ENCODE peak calls at places on chromosome 19, in nine cellular contexts. M, F, E, Y, C, P, Q, N and K are unnamed samples.

GRCh38 chr19:40388486-40388885 is 1.5 kb downstream of the HIPK4 start:
- DNase-seq in C (no peak), M (no peak), Q (no peak), P (no peak), N (no peak), Y (no peak), E (no peak), F (no peak), K (no peak)

GRCh38 chr19:33219261-33219812 is 6.3 kb downstream of the SLC7A10 start:
- DNase-seq in Y (no peak), M (peak), C (peak), N (no peak), F (no peak), Q (no peak), E (no peak), P (no peak), K (no peak)

GRCh38 chr19:45250832-45251451 is at the start of gene MARK4:
- DNase-seq in C (no peak), F (peak), Q (peak), Y (peak), N (peak), M (peak), E (peak), P (peak), K (peak)

GRCh38 chr19:5621945-5622464 is 571 bp downstream of the SAFB2 start:
- DNase-seq in F (no peak), Q (peak), E (no peak), N (no peak), C (no peak), Y (no peak), M (peak), P (no peak), K (no peak)

GRCh38 chr19:35271546-35271945 is 2.8 kb downstream of the USF2 start:
- DNase-seq in E (no peak), N (no peak), C (no peak), F (no peak), P (no peak), Y (no peak), Q (no peak), M (no peak), K (no peak)

GRCh38 chr19:2809387-2810140 is 10.1 kb upstream of the ZNF554 start:
- DNase-seq in M (no peak), Q (peak), F (peak), C (no peak), Y (no peak), P (no peak), N (no peak), E (peak), K (no peak)

GRCh38 chr19:39160523-39160861 is 34.9 kb downstream of the PAK4 start:
- DNase-seq in F (no peak), M (peak), P (no peak), Y (no peak), N (peak), Q (no peak), C (peak), E (no peak), K (no peak)

GRCh38 chr19:2797280-2797679 is 12.0 kb downstream of the THOP1 start:
- DNase-seq in C (no peak), P (no peak), Q (no peak), N (no peak), F (no peak), Y (no peak), M (no peak), E (no peak), K (no peak)

GRCh38 chr19:32012886-32013635 is 332.3 kb upstream of the ZNF507 start:
- DNase-seq in N (no peak), Q (no peak), C (peak), P (no peak), Y (no peak), M (no peak), E (no peak), F (no peak), K (no peak)

GRCh38 chr19:58228584-58229254 is at the start of gene ZNF544:
- DNase-seq in F (peak), E (peak), N (peak), P (peak), M (peak), C (peak), Q (peak), Y (peak), K (peak)
- TF ChIP-seq CTCF in F (peak), E (no peak), N (peak), P (no peak), M (peak), C (no peak), Q (no peak), Y (no peak), K (no peak)

DNA sequence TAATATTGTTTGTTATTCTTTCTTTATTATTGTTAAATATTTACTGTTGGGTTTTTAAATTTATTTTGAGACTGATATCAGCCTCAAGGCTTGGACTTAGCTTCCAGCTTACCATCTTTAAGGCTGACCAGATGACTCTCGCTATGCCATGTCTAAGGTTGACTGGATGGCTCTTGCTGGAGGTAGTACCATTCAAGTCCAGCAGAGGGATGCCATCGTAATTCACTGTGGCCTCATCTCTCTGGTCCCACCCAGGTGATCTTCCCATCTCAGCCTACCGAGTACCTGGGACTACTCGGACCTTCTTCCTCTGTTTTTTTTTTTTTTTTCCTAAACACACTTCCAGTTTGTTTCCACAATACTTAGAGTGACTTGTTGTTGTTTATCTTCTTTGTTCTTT is 41.7 kb upstream of the ZNF91 start:
- DNase-seq in E (no peak), Q (no peak), N (no peak), Y (no peak), P (peak), C (no peak), F (no peak), M (no peak), K (no peak)
- TF ChIP-seq CTCF in E (no peak), Q (peak), N (no peak), Y (peak), P (no peak), C (no peak), F (no peak), M (peak), K (no peak)

DNA sequence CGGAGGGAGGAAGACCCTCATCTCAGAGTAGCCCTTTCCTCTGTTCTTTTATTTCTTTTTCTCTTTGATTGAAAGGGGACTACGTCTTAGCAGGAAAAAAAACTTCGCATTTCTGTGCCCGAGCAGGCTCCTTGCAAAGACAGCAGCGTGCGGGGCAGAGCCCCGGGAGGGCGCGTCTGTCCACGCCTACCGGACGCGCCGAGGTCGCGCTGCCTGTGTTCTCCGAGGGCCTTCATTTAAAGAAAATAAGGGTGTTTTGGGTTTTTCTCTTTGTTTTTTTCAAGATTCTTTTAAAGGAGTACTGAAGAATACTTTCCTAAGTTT is 29.2 kb downstream of the CERS1 start:
- DNase-seq in Y (no peak), F (no peak), Q (no peak), M (no peak), N (no peak), P (no peak), E (no peak), C (no peak), K (no peak)
- TF ChIP-seq CTCF in Y (no peak), F (no peak), Q (no peak), M (no peak), N (no peak), P (peak), E (no peak), C (peak), K (no peak)

GRCh38 chr19:52095172-52096014 is at the start of gene ZNF841:
- DNase-seq in E (peak), M (peak), P (peak), F (peak), Q (peak), Y (peak), N (peak), C (peak), K (peak)
- TF ChIP-seq CTCF in E (no peak), M (no peak), P (no peak), F (no peak), Q (no peak), Y (no peak), N (no peak), C (no peak), K (no peak)

DNA sequence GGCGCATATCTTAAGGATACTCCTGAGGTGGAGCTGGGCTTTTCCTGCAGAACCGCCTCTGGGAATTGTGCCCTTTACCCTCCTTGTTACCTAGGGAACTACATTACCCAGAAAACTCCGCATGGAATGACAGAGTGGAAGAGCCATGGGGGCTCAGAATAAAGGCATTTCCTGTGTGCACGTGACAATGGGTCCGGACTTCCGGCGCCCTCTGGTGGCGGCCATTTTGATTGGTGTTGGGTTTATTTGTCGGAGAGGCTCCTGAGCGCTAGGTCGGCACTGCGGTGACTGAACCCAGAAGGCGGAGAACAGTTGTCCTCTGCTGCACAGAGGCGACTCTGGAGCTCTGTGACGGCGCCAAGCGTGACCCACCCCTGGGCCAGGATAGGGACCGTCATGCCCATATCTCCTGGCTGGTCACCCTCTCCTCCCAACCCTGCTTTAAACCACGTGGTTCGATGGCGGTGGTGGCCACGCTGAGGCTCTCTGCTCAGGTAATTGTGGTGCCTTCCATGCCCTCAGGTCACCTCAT is at the start of gene ZNF587B:
- DNase-seq in M (peak), E (no peak), Y (peak), N (peak), F (peak), P (no peak), Q (peak), C (peak), K (no peak)
- TF ChIP-seq CTCF in M (no peak), E (no peak), Y (peak), N (peak), F (peak), P (peak), Q (peak), C (no peak), K (no peak)

GRCh38 chr19:49347835-49348234 is 12.6 kb downstream of the CD37 start:
- DNase-seq in F (no peak), Y (no peak), C (peak), M (peak), E (no peak), Q (peak), P (peak), N (no peak), K (no peak)
- TF ChIP-seq CTCF in F (no peak), Y (no peak), C (peak), M (peak), E (no peak), Q (peak), P (no peak), N (no peak), K (no peak)

DNA sequence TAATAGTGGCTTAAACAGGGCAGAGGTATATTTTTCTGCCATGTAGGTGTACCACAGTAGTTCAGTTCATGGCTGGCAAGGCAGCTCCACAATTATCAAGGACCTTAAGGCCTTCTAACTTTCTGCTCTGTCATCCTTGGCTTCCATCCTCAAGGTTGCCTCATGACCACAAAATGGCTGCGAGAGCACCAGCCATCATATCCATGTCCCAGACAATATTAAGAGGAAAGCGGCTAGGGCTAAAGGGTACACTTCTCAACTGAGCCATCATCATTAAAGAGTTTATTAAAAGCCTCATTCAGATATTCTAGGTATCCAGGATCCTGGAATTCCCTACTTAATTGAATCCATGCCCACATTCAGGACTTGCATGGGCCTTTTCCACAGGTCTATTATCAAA is 62.7 kb upstream of the MRI1 start:
- DNase-seq in M (no peak), Y (no peak), F (no peak), Q (no peak), P (no peak), C (no peak), E (no peak), N (no peak), K (no peak)
- TF ChIP-seq CTCF in M (no peak), Y (no peak), F (no peak), Q (no peak), P (no peak), C (no peak), E (no peak), N (no peak), K (no peak)

GRCh38 chr19:4539169-4539696 is 603 bp downstream of the LRG1 start:
- DNase-seq in F (no peak), C (no peak), Q (no peak), Y (no peak), N (no peak), E (no peak), M (no peak), P (no peak), K (no peak)
- TF ChIP-seq CTCF in F (no peak), C (no peak), Q (no peak), Y (no peak), N (no peak), E (no peak), M (no peak), P (no peak), K (no peak)

DNA sequence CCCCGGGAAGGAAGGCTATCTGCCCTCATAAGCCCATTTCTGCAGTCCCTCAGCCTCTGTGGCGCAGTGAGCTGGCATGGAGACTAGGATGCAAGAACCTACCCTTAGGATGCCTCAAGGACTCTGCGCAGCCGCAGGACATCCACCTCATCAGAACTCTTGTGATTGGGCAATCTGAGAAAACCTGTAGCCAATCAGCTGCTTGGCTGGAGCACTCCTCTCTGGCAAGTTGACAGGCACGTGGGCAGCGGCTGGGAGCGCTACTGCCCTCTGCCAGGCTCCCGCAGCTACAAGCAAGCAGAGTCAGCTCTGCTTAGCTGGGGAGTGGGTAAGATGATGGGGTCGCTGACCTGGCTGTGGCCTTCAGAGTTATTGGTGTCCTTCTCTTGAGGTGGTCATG is 1.5 kb upstream of the ECSIT start:
- DNase-seq in C (peak), M (peak), N (peak), E (no peak), P (peak), Q (peak), F (peak), Y (peak), K (no peak)
- TF ChIP-seq CTCF in C (no peak), M (peak), N (no peak), E (no peak), P (no peak), Q (peak), F (peak), Y (no peak), K (no peak)

GRCh38 chr19:14471436-14472187 is 3.5 kb downstream of the PTGER1 start:
- DNase-seq in Q (peak), F (no peak), N (no peak), C (no peak), M (no peak), Y (no peak), P (no peak), E (no peak), K (no peak)

GRCh38 chr19:14463747-14464146 is 11.4 kb downstream of the PTGER1 start:
- DNase-seq in N (no peak), Y (no peak), Q (no peak), E (no peak), M (no peak), F (no peak), P (no peak), C (no peak), K (no peak)

GRCh38 chr19:14470031-14470876 is 4.9 kb downstream of the PTGER1 start:
- DNase-seq in P (no peak), C (no peak), Q (peak), Y (no peak), M (no peak), E (no peak), N (no peak), F (no peak), K (no peak)

GRCh38 chr19:14467391-14467790 is 7.8 kb downstream of the PTGER1 start:
- DNase-seq in Y (no peak), M (no peak), P (no peak), E (peak), F (no peak), Q (no peak), C (no peak), N (no peak), K (no peak)

DNA sequence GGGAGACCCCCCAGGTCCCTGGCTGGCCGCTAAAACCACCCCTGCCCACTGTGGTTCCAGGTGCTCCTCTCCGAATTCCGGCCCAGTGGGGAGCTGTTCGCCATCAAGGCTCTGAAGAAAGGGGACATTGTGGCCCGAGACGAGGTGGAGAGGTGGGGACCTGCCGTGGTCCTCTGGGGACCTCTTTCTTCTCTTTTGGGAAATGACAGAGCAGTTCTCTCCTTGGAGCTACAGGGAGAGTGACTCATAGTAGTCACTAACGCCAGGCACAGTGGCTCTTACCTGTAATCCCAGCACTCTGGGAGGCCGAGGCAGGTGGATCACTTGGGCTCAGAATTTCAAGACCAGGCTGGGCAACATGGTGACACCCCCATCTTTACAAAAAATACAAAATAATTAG is 7.3 kb downstream of the PTGER1 start:
- DNase-seq in E (peak), P (no peak), M (no peak), F (no peak), C (no peak), N (no peak), Q (no peak), Y (no peak), K (no peak)
- TF ChIP-seq CTCF in E (no peak), P (peak), M (no peak), F (no peak), C (no peak), N (no peak), Q (peak), Y (no peak), K (no peak)